ENCODE peak calls at places on chromosomes 2 and 18, in four cellular contexts. W, V, G and X are unnamed samples. For H3K4me1, the result is how much of the 10 kb centered on the place peaks cover.

GRCh38 chr18:35410561-35410960 is 33.4 kb upstream of the ZNF396 start:
- DNase-seq in W (peak), V (no peak), G (no peak), X (no peak)

GRCh38 chr2:48316753-48317750 is 212.9 kb upstream of the STON1 start:
- DNase-seq in W (no peak), V (no peak), G (no peak), X (no peak)

GRCh38 chr2:8398040-8398668 is 283.7 kb upstream of the ID2 start:
- DNase-seq in W (no peak), V (no peak), G (no peak), X (no peak)

GRCh38 chr2:96353032-96353561 is 17.5 kb downstream of the NCAPH start:
- DNase-seq in W (no peak), V (peak), G (no peak), X (no peak)

GRCh38 chr18:12462242-12462641 is 54.5 kb downstream of the PRELID3A start:
- DNase-seq in W (no peak), V (no peak), G (no peak), X (no peak)

GRCh38 chr2:104286806-104287205 is 567.1 kb upstream of the POU3F3 start:
- DNase-seq in W (no peak), V (no peak), G (peak), X (no peak)

GRCh38 chr2:239725551-239725890 is 299.6 kb downstream of the NDUFA10 start:
- DNase-seq in W (no peak), V (no peak), G (no peak), X (no peak)

GRCh38 chr2:221915926-221916325 is 343.8 kb upstream of the EPHA4 start:
- DNase-seq in W (no peak), V (no peak), G (no peak), X (no peak)

GRCh38 chr2:177242136-177242987 is 22.2 kb downstream of the NFE2L2 start:
- DNase-seq in W (no peak), V (no peak), G (no peak), X (peak)

GRCh38 chr2:133557624-133558023 is 10.6 kb downstream of the NCKAP5 start:
- DNase-seq in W (no peak), V (no peak), G (no peak), X (no peak)

GRCh38 chr18:79522451-79523220 is 126.9 kb downstream of the NFATC1 start:
- DNase-seq in W (peak), V (no peak), G (no peak), X (no peak)

GRCh38 chr2:66030553-66030952 is 404.4 kb upstream of the MEIS1 start:
- DNase-seq in W (no peak), V (no peak), G (no peak), X (no peak)

GRCh38 chr2:215728504-215729065 is 284.8 kb downstream of the MREG start:
- DNase-seq in W (no peak), V (peak), G (no peak), X (no peak)

GRCh38 chr2:9757430-9758287 is 85.6 kb upstream of the TAF1B start:
- DNase-seq in W (no peak), V (peak), G (peak), X (no peak)

GRCh38 chr2:8515390-8515761 is 166.5 kb upstream of the ID2 start:
- DNase-seq in W (peak), V (no peak), G (no peak), X (no peak)

GRCh38 chr2:10223471-10223870 is 79.2 kb upstream of the HPCAL1 start:
- DNase-seq in W (no peak), V (no peak), G (no peak), X (no peak)

GRCh38 chr2:136378712-136379595 is 261.0 kb upstream of the CXCR4 start:
- DNase-seq in W (peak), V (peak), G (peak), X (peak)

GRCh38 chr2:117118994-117119393 is 695.5 kb upstream of the DDX18 start:
- DNase-seq in W (no peak), V (no peak), G (no peak), X (no peak)

GRCh38 chr2:231672617-231673347 is 35.5 kb upstream of the PTMA start:
- DNase-seq in W (peak), V (no peak), G (peak), X (peak)
- H3K4me3 ChIP-seq in W (peak), V (peak), G (no peak), X (peak)

DNA sequence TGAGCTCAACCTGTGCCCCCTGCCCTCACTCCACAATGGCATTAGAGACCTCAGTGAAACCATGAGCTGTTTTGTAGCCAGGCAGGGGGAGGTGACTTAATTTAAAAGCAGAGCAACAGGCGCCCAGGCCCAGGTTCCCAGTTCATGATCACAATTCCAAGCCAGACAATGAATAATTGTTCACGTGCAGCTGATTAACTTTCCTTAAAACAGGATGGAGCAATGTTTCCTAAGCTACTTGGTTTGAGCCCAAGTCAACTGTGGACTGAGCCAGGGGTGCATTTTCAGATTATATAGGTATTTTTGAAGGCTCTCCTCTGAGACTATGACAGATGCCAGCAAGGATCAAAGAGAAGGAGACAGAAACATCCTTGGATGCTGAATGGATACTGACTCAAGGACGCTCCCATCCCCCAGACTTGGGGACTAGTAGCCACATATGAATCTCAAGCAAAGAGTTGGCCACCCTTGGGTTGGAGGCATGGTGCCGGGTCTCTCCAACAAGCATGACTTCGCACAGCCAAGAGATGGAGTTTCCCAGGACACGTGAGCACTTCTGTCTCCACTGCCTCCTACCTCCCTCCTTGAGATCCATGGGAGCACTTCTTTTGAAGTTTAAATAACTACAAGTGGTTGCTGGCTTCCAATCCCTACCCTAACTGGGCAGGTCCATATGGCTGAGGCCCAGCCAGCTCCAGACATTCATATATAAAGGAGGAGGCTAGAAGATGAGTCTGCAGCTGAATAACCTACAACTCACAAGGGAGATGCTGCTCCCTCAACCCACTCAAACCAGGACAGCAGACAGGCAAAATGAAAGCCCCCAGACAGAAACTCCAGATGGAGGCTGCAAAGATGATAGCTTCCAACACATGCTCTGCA is 12.7 kb downstream of the SMAD7 start:
- DNase-seq in W (no peak), V (no peak), G (no peak), X (no peak)
- H3K4me1 ChIP-seq in W (under half), V (half or more), G (half or more), X (half or more)

DNA sequence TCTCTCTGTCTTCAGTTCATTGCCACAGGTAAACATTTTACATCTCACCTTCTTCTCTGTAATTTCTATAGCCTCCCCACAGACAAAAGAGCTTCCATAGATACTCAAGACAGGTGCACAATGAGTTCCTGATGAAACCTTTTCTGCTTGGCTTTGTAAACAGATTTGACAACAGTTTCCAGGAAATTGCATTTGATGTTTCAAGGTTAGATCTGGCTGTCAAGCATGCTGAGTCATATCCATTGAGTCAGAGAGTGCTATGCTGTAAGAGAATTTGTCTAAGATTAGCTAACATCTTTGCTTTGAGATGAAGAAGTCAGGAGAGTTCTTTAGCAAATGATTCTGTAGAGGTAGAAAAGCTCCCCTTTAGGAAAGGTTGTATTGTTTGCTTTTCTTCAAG is 40.6 kb upstream of the MAP2 start:
- DNase-seq in W (no peak), V (no peak), G (no peak), X (no peak)
- H3K4me3 ChIP-seq in W (no peak), V (no peak), G (no peak), X (no peak)

GRCh38 chr2:138779451-138780440 is at the start of gene NXPH2:
- DNase-seq in W (no peak), V (no peak), G (peak), X (peak)
- H3K4me1 ChIP-seq in W (under half), V (under half), G (under half), X (under half)

GRCh38 chr18:43887491-43887890 is 610.2 kb upstream of the SYT4 start:
- DNase-seq in W (no peak), V (no peak), G (no peak), X (no peak)
- H3K4me3 ChIP-seq in W (no peak), V (no peak), G (no peak), X (no peak)

GRCh38 chr2:15559800-15560403 is 1.2 kb downstream of the NBAS start:
- DNase-seq in W (no peak), V (no peak), G (no peak), X (no peak)
- H3K4me1 ChIP-seq in W (under half), V (under half), G (under half), X (under half)

DNA sequence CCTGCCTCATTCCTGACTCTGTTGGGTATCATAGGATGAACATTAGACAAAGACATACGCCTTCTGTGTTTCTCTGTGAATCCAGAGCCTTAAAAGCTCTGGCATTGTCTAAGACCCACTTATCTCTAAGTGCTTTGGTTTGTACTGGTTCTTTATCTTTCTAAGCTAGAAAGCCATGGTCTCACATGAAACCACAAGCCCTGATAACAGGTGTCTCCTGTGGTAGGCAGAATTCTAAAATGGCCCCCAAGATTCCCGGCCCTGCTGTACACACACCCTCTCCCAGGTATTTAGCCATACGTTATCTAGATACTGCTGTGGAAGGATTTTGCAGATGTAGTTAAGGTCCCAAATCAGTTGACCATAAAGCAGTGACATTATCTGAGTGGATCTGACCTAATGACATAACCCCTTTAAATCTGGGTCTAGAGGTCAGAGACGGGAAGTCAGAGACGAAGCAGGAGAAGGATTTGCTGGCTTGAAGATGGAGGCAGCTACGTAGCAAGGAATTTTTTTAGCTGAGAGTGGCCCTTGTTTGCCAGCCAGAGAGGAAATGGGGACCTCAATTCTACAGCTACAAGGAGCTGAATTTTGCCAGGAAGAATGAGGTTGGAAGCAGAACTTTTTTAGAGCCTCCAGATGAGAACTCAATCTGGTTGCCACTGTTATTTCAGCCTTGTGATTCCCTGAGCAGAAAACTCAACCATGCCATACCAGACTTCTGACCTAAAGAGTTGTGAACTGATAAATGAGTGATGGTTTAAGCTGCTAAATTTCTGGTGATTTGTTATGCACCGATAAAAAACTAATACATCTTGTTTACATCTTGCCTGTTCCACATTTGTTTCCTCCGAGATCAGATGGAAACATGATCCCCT is 186.7 kb downstream of the CAMKMT start:
- DNase-seq in W (no peak), V (no peak), G (no peak), X (no peak)
- H3K4me3 ChIP-seq in W (no peak), V (no peak), G (no peak), X (no peak)

GRCh38 chr2:238151205-238151604 is 7.6 kb upstream of the ERFE start:
- DNase-seq in W (no peak), V (no peak), G (no peak), X (no peak)
- H3K4me1 ChIP-seq in W (under half), V (half or more), G (under half), X (under half)

DNA sequence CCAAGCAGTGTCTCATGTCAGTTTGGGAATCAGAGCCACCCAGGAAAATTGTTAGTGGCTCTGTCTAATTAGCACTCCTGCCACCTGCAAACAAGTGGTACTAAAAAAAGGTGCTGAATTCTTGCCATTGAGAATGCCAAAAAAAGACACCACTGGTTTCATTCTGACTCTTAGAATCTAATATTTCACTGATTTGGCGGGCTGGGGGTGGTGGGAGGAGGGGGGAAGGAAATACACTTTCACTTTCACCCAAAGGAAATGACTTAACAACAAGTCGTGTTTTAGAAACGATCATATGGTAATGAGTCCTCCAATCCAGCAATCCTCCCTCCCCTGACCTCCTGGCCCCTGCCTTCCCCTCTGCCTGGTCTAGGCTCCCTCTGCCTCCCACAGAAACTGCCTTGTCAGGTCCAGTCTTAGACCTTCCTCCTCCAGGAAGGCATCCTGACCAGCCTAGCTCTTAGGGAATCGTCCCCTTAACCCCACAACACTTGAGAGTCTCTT is 4.4 kb upstream of the KLHL29 start:
- DNase-seq in W (peak), V (no peak), G (no peak), X (peak)
- H3K4me3 ChIP-seq in W (peak), V (peak), G (no peak), X (no peak)